ENCODE peak calls at places on chromosomes 6 and 20, in nine cellular contexts. S, E, Z, B, L, R, Q, P and C are unnamed samples.
A peak's percentile ranks its signal among the peaks of the same experiment; 100 is the strongest.

GRCh38 chr6:12485837-12486236 is 195.7 kb downstream of the EDN1 start:
- DNase-seq in S (no peak), E (no peak), Z (no peak), B (no peak), L (no peak), R (no peak), Q (no peak), P (no peak), C (no peak)

GRCh38 chr6:100906325-100906724 is 25.2 kb upstream of the ASCC3 start:
- DNase-seq in S (no peak), E (no peak), Z (no peak), B (no peak), L (no peak), R (no peak), Q (no peak), P (no peak), C (no peak)

GRCh38 chr6:87914637-87915395 is 132.8 kb upstream of the SPACA1 start:
- DNase-seq in S (no peak), E (no peak), Z (peak; percentile 44), B (no peak), L (no peak), R (peak; percentile 31), Q (no peak), P (no peak), C (no peak)

GRCh38 chr6:112228480-112229332 is 25.7 kb downstream of the LAMA4 start:
- DNase-seq in S (no peak), E (no peak), Z (no peak), B (no peak), L (no peak), R (no peak), Q (no peak), P (no peak), C (no peak)

GRCh38 chr6:113695506-113695905 is 161.6 kb upstream of the MARCKS start:
- DNase-seq in S (no peak), E (no peak), Z (no peak), B (no peak), L (no peak), R (no peak), Q (no peak), P (no peak), C (no peak)

GRCh38 chr6:79864001-79864400 is 83.4 kb downstream of the ELOVL4 start:
- DNase-seq in S (peak; percentile 18), E (no peak), Z (no peak), B (no peak), L (no peak), R (no peak), Q (no peak), P (no peak), C (no peak)

GRCh38 chr6:139249387-139249786 is 42.4 kb downstream of the TXLNB start:
- DNase-seq in S (no peak), E (no peak), Z (no peak), B (no peak), L (no peak), R (no peak), Q (no peak), P (no peak), C (no peak)

GRCh38 chr6:2103644-2104523 is 141.5 kb downstream of the GMDS start:
- DNase-seq in S (peak; percentile 36), E (peak; percentile 54), Z (peak; percentile 54), B (no peak), L (no peak), R (no peak), Q (no peak), P (no peak), C (no peak)

GRCh38 chr6:44309092-44309491 is 4.1 kb downstream of the AARS2 start:
- DNase-seq in S (no peak), E (no peak), Z (peak; percentile 96), B (no peak), L (no peak), R (no peak), Q (no peak), P (peak; percentile 65), C (no peak)

GRCh38 chr6:110537208-110538123 is 61.1 kb upstream of the SLC22A16 start:
- DNase-seq in S (no peak), E (peak; percentile 94), Z (peak; percentile 99), B (no peak), L (no peak), R (no peak), Q (no peak), P (no peak), C (no peak)

GRCh38 chr20:59690101-59690500 is 85.8 kb downstream of the PHACTR3 start:
- DNase-seq in S (no peak), E (no peak), Z (no peak), B (no peak), L (no peak), R (no peak), Q (no peak), P (no peak), C (no peak)

GRCh38 chr6:33929575-33930288 is 125.9 kb upstream of the MLN start:
- DNase-seq in S (no peak), E (no peak), Z (no peak), B (peak; percentile 36), L (peak; percentile 57), R (no peak), Q (peak; percentile 76), P (no peak), C (peak; percentile 44)

GRCh38 chr6:127291495-127291894 is 24.8 kb downstream of the RNF146 start:
- DNase-seq in S (no peak), E (no peak), Z (no peak), B (no peak), L (no peak), R (no peak), Q (no peak), P (no peak), C (no peak)

GRCh38 chr6:84193140-84193708 is 34.2 kb downstream of the CEP162 start:
- DNase-seq in S (no peak), E (peak; percentile 70), Z (peak; percentile 79), B (no peak), L (no peak), R (no peak), Q (no peak), P (no peak), C (no peak)

GRCh38 chr6:11983306-11983705 is 28.8 kb upstream of the HIVEP1 start:
- DNase-seq in S (no peak), E (no peak), Z (no peak), B (no peak), L (no peak), R (no peak), Q (no peak), P (no peak), C (no peak)

GRCh38 chr20:20369353-20370086 is 1.6 kb downstream of the INSM1 start:
- DNase-seq in S (peak; percentile 5), E (no peak), Z (peak; percentile 61), B (peak; percentile 26), L (no peak), R (no peak), Q (no peak), P (no peak), C (no peak)

GRCh38 chr20:20366551-20366895 is 1.4 kb upstream of the INSM1 start:
- DNase-seq in S (no peak), E (no peak), Z (no peak), B (no peak), L (no peak), R (no peak), Q (no peak), P (no peak), C (no peak)

GRCh38 chr20:20368414-20369352 is 779 bp downstream of the INSM1 start:
- DNase-seq in S (peak; percentile 35), E (no peak), Z (peak; percentile 16), B (no peak), L (no peak), R (no peak), Q (no peak), P (no peak), C (no peak)

GRCh38 chr20:20366896-20367680 is 816 bp upstream of the INSM1 start:
- DNase-seq in S (peak; percentile 25), E (no peak), Z (no peak), B (no peak), L (no peak), R (no peak), Q (no peak), P (no peak), C (no peak)

DNA sequence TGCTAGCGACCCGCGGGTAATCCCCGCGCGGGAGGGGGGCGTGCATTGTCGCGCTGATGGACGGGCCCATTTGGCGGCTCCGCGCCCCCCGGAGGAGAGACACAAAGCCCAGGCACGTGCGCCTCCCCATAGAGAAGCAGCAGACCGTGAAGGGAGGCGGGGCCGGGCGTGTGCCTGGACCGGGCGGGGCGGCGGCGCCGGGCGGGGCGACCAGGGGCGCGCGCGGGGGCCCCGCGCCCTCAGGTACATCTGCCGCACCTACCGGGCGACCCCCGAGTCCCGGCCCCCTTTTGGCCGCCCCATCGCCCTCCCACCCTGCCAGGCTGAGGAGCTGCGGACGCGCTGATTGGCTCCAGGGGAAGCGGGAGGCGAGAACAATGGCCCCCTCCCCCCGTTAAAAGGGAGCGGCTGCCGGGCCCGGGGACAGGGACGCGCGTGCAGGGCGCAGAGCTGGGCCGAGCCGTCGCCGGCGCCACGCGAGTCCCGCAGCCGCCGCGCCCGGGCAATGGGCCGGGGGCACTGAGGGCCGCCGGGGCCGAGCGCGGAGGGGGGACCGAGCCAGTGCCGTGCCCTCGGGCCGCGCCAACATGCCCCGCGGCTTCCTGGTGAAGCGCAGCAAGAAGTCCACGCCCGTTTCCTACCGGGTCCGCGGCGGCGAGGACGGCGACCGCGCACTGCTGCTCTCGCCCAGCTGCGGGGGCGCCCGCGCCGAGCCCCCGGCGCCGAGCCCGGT is at the start of gene INSM1:
- DNase-seq in S (no peak), E (no peak), Z (no peak), B (no peak), L (no peak), R (no peak), Q (no peak), P (no peak), C (no peak)
- H3K27me3 ChIP-seq in S (peaks cover 100% of the 10 kb centered on the region), E (peaks cover 67% of the 10 kb centered on the region), Z (peaks cover 69% of the 10 kb centered on the region), B (no peaks in the 10 kb centered on the region), L (peaks cover 5% of the 10 kb centered on the region), R (peaks cover 71% of the 10 kb centered on the region), Q (peaks cover 3% of the 10 kb centered on the region), P (peaks cover 92% of the 10 kb centered on the region), C (peaks cover 53% of the 10 kb centered on the region)

GRCh38 chr6:125945378-125946141 is 11.0 kb upstream of the HINT3 start:
- DNase-seq in S (no peak), E (no peak), Z (no peak), B (no peak), L (no peak), R (no peak), Q (no peak), P (no peak), C (no peak)
- H3K27ac ChIP-seq in S (no peak overlapping the region), E (peak overlapping the region; percentile 89), Z (peak overlapping the region; percentile 88), B (no peak overlapping the region), L (no peak overlapping the region), R (peak overlapping the region; percentile 92), Q (no peak overlapping the region), P (peak overlapping the region; percentile 66), C (peak overlapping the region; percentile 75)

DNA sequence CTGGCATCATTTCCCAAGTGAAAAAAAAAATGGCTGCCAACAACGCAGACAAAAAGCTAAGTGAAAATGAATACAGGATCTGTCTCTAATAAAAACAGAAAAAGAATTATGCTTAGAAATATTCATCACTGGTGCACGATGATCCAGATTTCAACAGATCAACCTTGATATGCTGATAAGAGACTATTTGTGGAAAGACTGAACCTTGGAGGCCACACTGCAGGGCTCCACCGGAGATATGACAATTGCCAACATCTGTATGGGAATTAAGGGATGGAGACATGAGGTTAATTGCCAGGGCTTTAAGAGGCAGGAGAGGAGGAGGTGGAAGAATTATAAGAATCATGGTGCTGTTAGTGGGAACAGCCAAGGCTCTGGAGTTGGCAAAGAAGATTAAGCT is 48.3 kb downstream of the PFDN4 start:
- DNase-seq in S (no peak), E (no peak), Z (no peak), B (no peak), L (no peak), R (no peak), Q (no peak), P (no peak), C (no peak)
- H3K27me3 ChIP-seq in S (no peaks in the 10 kb centered on the region), E (no peaks in the 10 kb centered on the region), Z (no peaks in the 10 kb centered on the region), B (no peaks in the 10 kb centered on the region), L (peaks cover 2% of the 10 kb centered on the region), R (no peaks in the 10 kb centered on the region), Q (no peaks in the 10 kb centered on the region), P (no peaks in the 10 kb centered on the region), C (no peaks in the 10 kb centered on the region)

GRCh38 chr6:26593278-26594127 is 3.2 kb upstream of the ABT1 start:
- DNase-seq in S (no peak), E (no peak), Z (no peak), B (no peak), L (no peak), R (no peak), Q (no peak), P (no peak), C (no peak)
- H3K27ac ChIP-seq in S (no peak overlapping the region), E (no peak overlapping the region), Z (no peak overlapping the region), B (no peak overlapping the region), L (no peak overlapping the region), R (no peak overlapping the region), Q (no peak overlapping the region), P (no peak overlapping the region), C (no peak overlapping the region)